ENCODE peak calls at places on chromosomes 1 and 21, in six cellular contexts. One of them, this sample, is unnamed.

GRCh38 chr1:92299477-92300125 is 742 bp downstream of the RPAP2 start:
- DNase-seq in HCT116: no peak
- DNase-seq in HepG2: no peak
- DNase-seq in K562: no peak
- DNase-seq in GM12878: no peak
- DNase-seq in H1: no peak
- DNase-seq in this sample: no peak

GRCh38 chr1:232766224-232766890 is 38.9 kb upstream of the MAP10 start:
- DNase-seq in HCT116: no peak
- DNase-seq in HepG2: no peak
- DNase-seq in K562: no peak
- DNase-seq in GM12878: no peak
- DNase-seq in H1: no peak
- DNase-seq in this sample: peak; percentile 18

GRCh38 chr1:178870944-178871343 is at the start of gene ANGPTL1:
- DNase-seq in HCT116: no peak
- DNase-seq in HepG2: peak; percentile 88
- DNase-seq in K562: no peak
- DNase-seq in GM12878: no peak
- DNase-seq in H1: no peak
- DNase-seq in this sample: no peak

GRCh38 chr1:66248257-66248656 is 285.7 kb upstream of the SGIP1 start:
- DNase-seq in HCT116: no peak
- DNase-seq in HepG2: no peak
- DNase-seq in K562: no peak
- DNase-seq in GM12878: no peak
- DNase-seq in H1: no peak
- DNase-seq in this sample: no peak

GRCh38 chr1:31745071-31745897 is 18.9 kb downstream of the ADGRB2 start:
- DNase-seq in HCT116: no peak
- DNase-seq in HepG2: peak; percentile 27
- DNase-seq in K562: peak; percentile 94
- DNase-seq in GM12878: no peak
- DNase-seq in H1: peak; percentile 88
- DNase-seq in this sample: no peak

GRCh38 chr1:11520531-11521233 is 41.7 kb downstream of the DISP3 start:
- DNase-seq in HCT116: no peak
- DNase-seq in HepG2: no peak
- DNase-seq in K562: no peak
- DNase-seq in GM12878: no peak
- DNase-seq in H1: no peak
- DNase-seq in this sample: no peak

GRCh38 chr1:17873007-17873675 is 118.0 kb downstream of the ACTL8 start:
- DNase-seq in HCT116: no peak
- DNase-seq in HepG2: no peak
- DNase-seq in K562: no peak
- DNase-seq in GM12878: no peak
- DNase-seq in H1: no peak
- DNase-seq in this sample: no peak

GRCh38 chr1:29349871-29350491 is 113.7 kb downstream of the PTPRU start:
- DNase-seq in HCT116: no peak
- DNase-seq in HepG2: no peak
- DNase-seq in K562: peak; percentile 89
- DNase-seq in GM12878: no peak
- DNase-seq in H1: no peak
- DNase-seq in this sample: no peak

GRCh38 chr1:1112237-1112985 is 3.5 kb downstream of the C1orf159 start:
- DNase-seq in HCT116: no peak
- DNase-seq in HepG2: no peak
- DNase-seq in K562: no peak
- DNase-seq in GM12878: no peak
- DNase-seq in H1: no peak
- DNase-seq in this sample: no peak

GRCh38 chr1:241250465-241250864 is 106.5 kb downstream of the RGS7 start:
- DNase-seq in HCT116: no peak
- DNase-seq in HepG2: no peak
- DNase-seq in K562: no peak
- DNase-seq in GM12878: no peak
- DNase-seq in H1: no peak
- DNase-seq in this sample: no peak

GRCh38 chr1:44677201-44677520 is 2.6 kb downstream of the ARMH1 start:
- DNase-seq in HCT116: no peak
- DNase-seq in HepG2: peak; percentile 74
- DNase-seq in K562: peak; percentile 43
- DNase-seq in GM12878: no peak
- DNase-seq in H1: no peak
- DNase-seq in this sample: no peak

GRCh38 chr1:232973652-232974611 is 23.5 kb downstream of the NTPCR start:
- DNase-seq in HCT116: no peak
- DNase-seq in HepG2: no peak
- DNase-seq in K562: no peak
- DNase-seq in GM12878: no peak
- DNase-seq in H1: no peak
- DNase-seq in this sample: no peak

GRCh38 chr1:223716302-223716862 is 4.0 kb downstream of the CAPN2 start:
- DNase-seq in HCT116: no peak
- DNase-seq in HepG2: no peak
- DNase-seq in K562: no peak
- DNase-seq in GM12878: peak; percentile 47
- DNase-seq in H1: no peak
- DNase-seq in this sample: no peak

GRCh38 chr1:240344918-240345317 is 253.2 kb downstream of the FMN2 start:
- DNase-seq in HCT116: no peak
- DNase-seq in HepG2: no peak
- DNase-seq in K562: no peak
- DNase-seq in GM12878: no peak
- DNase-seq in H1: no peak
- DNase-seq in this sample: no peak

GRCh38 chr1:117592155-117592554 is 13.7 kb upstream of the TENT5C start:
- DNase-seq in HCT116: no peak
- DNase-seq in HepG2: no peak
- DNase-seq in K562: no peak
- DNase-seq in GM12878: no peak
- DNase-seq in H1: no peak
- DNase-seq in this sample: no peak

GRCh38 chr21:29376556-29376955 is 77.8 kb downstream of the BACH1 start:
- DNase-seq in HCT116: peak; percentile 39
- DNase-seq in HepG2: peak; percentile 47
- DNase-seq in K562: peak; percentile 23
- DNase-seq in GM12878: no peak
- DNase-seq in H1: peak; percentile 67
- DNase-seq in this sample: peak; percentile 54

GRCh38 chr21:26405735-26406361 is 167.2 kb downstream of the CYYR1 start:
- DNase-seq in HCT116: no peak
- DNase-seq in HepG2: no peak
- DNase-seq in K562: no peak
- DNase-seq in GM12878: no peak
- DNase-seq in H1: no peak
- DNase-seq in this sample: no peak

GRCh38 chr1:109307363-109308021 is 681 bp upstream of the MYBPHL start:
- DNase-seq in HCT116: no peak
- DNase-seq in HepG2: peak; percentile 34
- DNase-seq in K562: peak; percentile 80
- DNase-seq in GM12878: no peak
- DNase-seq in H1: no peak
- DNase-seq in this sample: no peak

GRCh38 chr21:42343963-42344510 is 6.8 kb downstream of the TFF2 start:
- DNase-seq in HCT116: no peak
- DNase-seq in HepG2: no peak
- DNase-seq in K562: no peak
- DNase-seq in GM12878: no peak
- DNase-seq in H1: no peak
- DNase-seq in this sample: no peak

GRCh38 chr1:161021168-161021958 is 411 bp upstream of the F11R start:
- DNase-seq in HCT116: peak; percentile 99
- DNase-seq in HepG2: peak; percentile 88
- DNase-seq in K562: peak; percentile 98
- DNase-seq in GM12878: peak; percentile 66
- DNase-seq in H1: peak; percentile 93
- DNase-seq in this sample: peak; percentile 97

GRCh38 chr21:42724226-42724920 is 71.0 kb downstream of the PDE9A start:
- DNase-seq in HCT116: peak; percentile 89
- DNase-seq in HepG2: peak; percentile 91
- DNase-seq in K562: no peak
- DNase-seq in GM12878: no peak
- DNase-seq in H1: no peak
- DNase-seq in this sample: no peak

GRCh38 chr1:224867715-224868114 is 61.8 kb upstream of the DNAH14 start:
- DNase-seq in HCT116: no peak
- DNase-seq in HepG2: no peak
- DNase-seq in K562: no peak
- DNase-seq in GM12878: no peak
- DNase-seq in H1: no peak
- DNase-seq in this sample: no peak

GRCh38 chr1:201949491-201949890 is 3.1 kb upstream of the LMOD1 start:
- DNase-seq in HCT116: no peak
- DNase-seq in HepG2: no peak
- DNase-seq in K562: no peak
- DNase-seq in GM12878: no peak
- DNase-seq in H1: no peak
- DNase-seq in this sample: no peak

GRCh38 chr1:89553195-89553584 is 28.6 kb downstream of the LRRC8B start:
- DNase-seq in HCT116: no peak
- DNase-seq in HepG2: no peak
- DNase-seq in K562: no peak
- DNase-seq in GM12878: no peak
- DNase-seq in H1: no peak
- DNase-seq in this sample: no peak

GRCh38 chr1:89274431-89274857 is 1.8 kb upstream of the GBP5 start:
- DNase-seq in HCT116: no peak
- DNase-seq in HepG2: no peak
- DNase-seq in K562: no peak
- DNase-seq in GM12878: no peak
- DNase-seq in H1: no peak
- DNase-seq in this sample: no peak

GRCh38 chr1:71184410-71184809 is 103.6 kb upstream of the ZRANB2 start:
- DNase-seq in HCT116: no peak
- DNase-seq in HepG2: no peak
- DNase-seq in K562: no peak
- DNase-seq in GM12878: no peak
- DNase-seq in H1: no peak
- DNase-seq in this sample: no peak

GRCh38 chr1:226599636-226600238 is 51.2 kb downstream of the STUM start:
- DNase-seq in HCT116: no peak
- DNase-seq in HepG2: no peak
- DNase-seq in K562: no peak
- DNase-seq in GM12878: no peak
- DNase-seq in H1: no peak
- DNase-seq in this sample: no peak

DNA sequence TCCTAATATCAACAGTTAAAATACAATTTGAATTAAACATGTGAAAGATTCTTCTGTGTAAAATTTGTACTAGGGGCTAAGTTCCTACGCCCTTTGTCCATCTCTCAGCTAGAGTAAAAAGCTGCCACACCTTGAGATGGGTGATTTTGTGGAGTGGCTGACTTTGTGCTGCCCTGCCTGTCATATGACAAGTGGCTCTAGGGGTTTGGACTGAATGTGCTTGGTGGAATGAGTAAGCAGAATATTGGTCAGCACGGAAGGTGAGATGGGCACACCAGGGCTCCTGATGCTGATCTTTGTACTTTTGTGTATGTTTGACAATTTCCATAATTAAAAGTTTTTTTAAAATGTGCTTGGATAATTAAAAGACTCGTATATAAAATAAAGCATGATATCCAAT is 133.6 kb upstream of the SLC45A1 start:
- DNase-seq in HCT116: no peak
- DNase-seq in HepG2: peak; percentile 27
- DNase-seq in K562: no peak
- DNase-seq in GM12878: no peak
- DNase-seq in H1: no peak
- DNase-seq in this sample: no peak
- TF ChIP-seq ZNF274 in HCT116: no peak
- TF ChIP-seq ZNF274 in HepG2: no peak
- TF ChIP-seq ZNF274 in K562: no peak
- TF ChIP-seq ZNF274 in GM12878: no peak
- TF ChIP-seq ZNF274 in H1: no peak
- TF ChIP-seq ZNF274 in this sample: no peak

GRCh38 chr1:234975122-234975940 is 153.3 kb downstream of the TOMM20 start:
- DNase-seq in HCT116: peak; percentile 79
- DNase-seq in HepG2: peak; percentile 100
- DNase-seq in K562: peak; percentile 83
- DNase-seq in GM12878: no peak
- DNase-seq in H1: no peak
- DNase-seq in this sample: no peak
- TF ChIP-seq ZNF274 in HCT116: no peak
- TF ChIP-seq ZNF274 in HepG2: peak; percentile 20
- TF ChIP-seq ZNF274 in K562: no peak
- TF ChIP-seq ZNF274 in GM12878: no peak
- TF ChIP-seq ZNF274 in H1: no peak
- TF ChIP-seq ZNF274 in this sample: no peak

DNA sequence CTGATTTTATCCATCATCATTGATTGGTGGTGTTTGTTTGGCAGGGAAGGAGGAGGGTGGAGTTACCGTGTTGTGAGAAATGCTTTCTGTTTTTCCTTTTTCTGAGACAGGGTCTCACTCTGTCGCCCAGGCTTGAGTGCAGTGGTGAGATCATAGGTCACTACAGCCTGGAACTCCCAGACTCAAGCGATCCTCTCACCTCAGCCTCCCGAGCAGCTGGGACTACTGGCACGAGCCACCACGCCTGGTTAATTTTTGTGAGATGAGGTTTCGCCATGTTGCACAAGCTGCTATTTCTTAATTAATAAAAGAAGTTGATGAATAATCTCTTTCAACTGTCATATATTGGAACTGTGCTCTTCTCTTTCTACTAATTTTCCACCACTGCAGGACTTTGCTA is 44.3 kb downstream of the HUNK start:
- DNase-seq in HCT116: no peak
- DNase-seq in HepG2: no peak
- DNase-seq in K562: no peak
- DNase-seq in GM12878: no peak
- DNase-seq in H1: no peak
- DNase-seq in this sample: no peak
- TF ChIP-seq ZNF274 in HCT116: no peak
- TF ChIP-seq ZNF274 in HepG2: no peak
- TF ChIP-seq ZNF274 in K562: no peak
- TF ChIP-seq ZNF274 in GM12878: no peak
- TF ChIP-seq ZNF274 in H1: no peak
- TF ChIP-seq ZNF274 in this sample: no peak

GRCh38 chr1:218473527-218473926 is 128.4 kb downstream of the TGFB2 start:
- DNase-seq in HCT116: no peak
- DNase-seq in HepG2: no peak
- DNase-seq in K562: no peak
- DNase-seq in GM12878: no peak
- DNase-seq in H1: no peak
- DNase-seq in this sample: no peak

GRCh38 chr1:218474089-218474488 is 129.0 kb downstream of the TGFB2 start:
- DNase-seq in HCT116: no peak
- DNase-seq in HepG2: no peak
- DNase-seq in K562: no peak
- DNase-seq in GM12878: no peak
- DNase-seq in H1: no peak
- DNase-seq in this sample: no peak

GRCh38 chr1:218475699-218476098 is 130.6 kb downstream of the TGFB2 start:
- DNase-seq in HCT116: no peak
- DNase-seq in HepG2: no peak
- DNase-seq in K562: no peak
- DNase-seq in GM12878: no peak
- DNase-seq in H1: no peak
- DNase-seq in this sample: no peak

GRCh38 chr1:218476385-218476784 is 131.2 kb downstream of the TGFB2 start:
- DNase-seq in HCT116: no peak
- DNase-seq in HepG2: peak; percentile 35
- DNase-seq in K562: no peak
- DNase-seq in GM12878: no peak
- DNase-seq in H1: no peak
- DNase-seq in this sample: no peak

GRCh38 chr1:218475275-218475674 is 130.1 kb downstream of the TGFB2 start:
- DNase-seq in HCT116: no peak
- DNase-seq in HepG2: no peak
- DNase-seq in K562: no peak
- DNase-seq in GM12878: no peak
- DNase-seq in H1: no peak
- DNase-seq in this sample: no peak
- TF ChIP-seq ZNF274 in HCT116: no peak
- TF ChIP-seq ZNF274 in HepG2: no peak
- TF ChIP-seq ZNF274 in K562: no peak
- TF ChIP-seq ZNF274 in GM12878: no peak
- TF ChIP-seq ZNF274 in H1: no peak
- TF ChIP-seq ZNF274 in this sample: no peak

This sample was measured in NT2/D1.